ENCODE peak calls at places on chromosomes 1 and 21, in five cellular contexts. J is HCT116, S is K562, Z is GM12878, E is SK-N-SH. T is an unnamed sample.

GRCh38 chr1:182795563-182796228 is 6.1 kb downstream of the NPL start:
- DNase-seq in J (no peak), S (peak), Z (no peak), E (no peak), T (no peak)

GRCh38 chr21:31897311-31897710 is 24.5 kb downstream of the HUNK start:
- DNase-seq in J (no peak), S (no peak), Z (no peak), E (no peak), T (no peak)

GRCh38 chr1:95238304-95238703 is 4.3 kb downstream of the RWDD3 start:
- DNase-seq in J (no peak), S (no peak), Z (no peak), E (no peak), T (no peak)

GRCh38 chr1:165828103-165828558 is 717 bp downstream of the UCK2 start:
- DNase-seq in J (no peak), S (peak), Z (no peak), E (peak), T (peak)

GRCh38 chr1:230753586-230754251 is 6.5 kb downstream of the CAPN9 start:
- DNase-seq in J (peak), S (peak), Z (no peak), E (peak), T (peak)

GRCh38 chr1:32759521-32759980 is 57.0 kb upstream of the SYNC start:
- DNase-seq in J (no peak), S (no peak), Z (no peak), E (no peak), T (no peak)

GRCh38 chr1:150973826-150974579 is 632 bp downstream of the CERS2 start:
- DNase-seq in J (no peak), S (peak), Z (no peak), E (peak), T (no peak)

GRCh38 chr1:243482237-243483022 is 226.6 kb downstream of the SDCCAG8 start:
- DNase-seq in J (no peak), S (no peak), Z (no peak), E (peak), T (no peak)

GRCh38 chr1:48223372-48224081 is 1.0 kb downstream of the SLC5A9 start:
- DNase-seq in J (no peak), S (no peak), Z (no peak), E (no peak), T (no peak)

GRCh38 chr1:178036090-178036489 is 57.8 kb upstream of the RASAL2 start:
- DNase-seq in J (no peak), S (no peak), Z (no peak), E (no peak), T (no peak)

GRCh38 chr1:118101445-118101844 is 83.6 kb downstream of the SPAG17 start:
- DNase-seq in J (no peak), S (no peak), Z (no peak), E (no peak), T (no peak)

GRCh38 chr1:228063251-228064191 is 19.0 kb upstream of the ARF1 start:
- DNase-seq in J (no peak), S (no peak), Z (no peak), E (no peak), T (no peak)

GRCh38 chr1:33429846-33430750 is 797 bp downstream of the PHC2 start:
- DNase-seq in J (no peak), S (peak), Z (no peak), E (no peak), T (no peak)

GRCh38 chr1:204360314-204360713 is 585 bp upstream of the PLEKHA6 start:
- DNase-seq in J (no peak), S (no peak), Z (no peak), E (no peak), T (no peak)

GRCh38 chr1:187794561-187794960 is 965.8 kb downstream of the PLA2G4A start:
- DNase-seq in J (no peak), S (no peak), Z (no peak), E (no peak), T (no peak)

GRCh38 chr1:55381491-55381890 is 166.3 kb upstream of the USP24 start:
- DNase-seq in J (no peak), S (no peak), Z (no peak), E (no peak), T (no peak)

GRCh38 chr1:244712669-244713068 is 59.7 kb downstream of the DESI2 start:
- DNase-seq in J (no peak), S (no peak), Z (no peak), E (no peak), T (no peak)

GRCh38 chr1:147641695-147642592 is 28.4 kb downstream of the ACP6 start:
- DNase-seq in J (peak), S (peak), Z (no peak), E (peak), T (peak)

GRCh38 chr1:147897030-147897756 is 5.4 kb upstream of the GJA8 start:
- DNase-seq in J (no peak), S (no peak), Z (no peak), E (peak), T (no peak)

GRCh38 chr1:155744711-155745283 is 55.9 kb downstream of the DAP3 start:
- DNase-seq in J (no peak), S (no peak), Z (no peak), E (no peak), T (no peak)

GRCh38 chr1:37035828-37036666 is 1.7 kb upstream of the GRIK3 start:
- DNase-seq in J (no peak), S (peak), Z (no peak), E (peak), T (no peak)

GRCh38 chr1:40073062-40073461 is 24.0 kb downstream of the PPT1 start:
- DNase-seq in J (no peak), S (no peak), Z (no peak), E (no peak), T (no peak)

GRCh38 chr1:40078512-40079333 is 18.3 kb downstream of the PPT1 start:
- DNase-seq in J (peak), S (peak), Z (no peak), E (peak), T (peak)

GRCh38 chr1:40075251-40075650 is 21.8 kb downstream of the PPT1 start:
- DNase-seq in J (no peak), S (no peak), Z (no peak), E (no peak), T (no peak)

GRCh38 chr1:40079774-40080390 is 17.2 kb downstream of the PPT1 start:
- DNase-seq in J (no peak), S (no peak), Z (no peak), E (no peak), T (no peak)

GRCh38 chr1:40076895-40077312 is 20.1 kb downstream of the PPT1 start:
- DNase-seq in J (no peak), S (peak), Z (no peak), E (no peak), T (no peak)
- TF ChIP-seq YY1 in J (no peak), S (no peak), Z (no peak), E (no peak), T (no peak)

GRCh38 chr21:34593423-34593822 is 21.5 kb downstream of the RCAN1 start:
- DNase-seq in J (no peak), S (no peak), Z (no peak), E (no peak), T (no peak)
- TF ChIP-seq YY1 in J (no peak), S (no peak), Z (no peak), E (no peak), T (no peak)

GRCh38 chr1:163191301-163191700 is 11.4 kb downstream of the RGS5 start:
- DNase-seq in J (no peak), S (no peak), Z (peak), E (no peak), T (no peak)

GRCh38 chr1:163196449-163196787 is 6.3 kb downstream of the RGS5 start:
- DNase-seq in J (no peak), S (no peak), Z (no peak), E (no peak), T (no peak)

GRCh38 chr1:163197022-163197421 is 5.7 kb downstream of the RGS5 start:
- DNase-seq in J (no peak), S (no peak), Z (no peak), E (no peak), T (no peak)

GRCh38 chr1:163195728-163196448 is 6.8 kb downstream of the RGS5 start:
- DNase-seq in J (peak), S (peak), Z (no peak), E (no peak), T (no peak)
- TF ChIP-seq YY1 in J (no peak), S (no peak), Z (no peak), E (no peak), T (no peak)

GRCh38 chr1:93447481-93448291 is at the start of gene FNBP1L:
- DNase-seq in J (no peak), S (peak), Z (no peak), E (peak), T (peak)

GRCh38 chr1:93446837-93447451 is 974 bp upstream of the FNBP1L start:
- DNase-seq in J (no peak), S (peak), Z (no peak), E (no peak), T (no peak)

GRCh38 chr1:93448292-93448982 is 519 bp downstream of the FNBP1L start:
- DNase-seq in J (no peak), S (peak), Z (no peak), E (peak), T (peak)

GRCh38 chr1:93450331-93450730 is 2.4 kb downstream of the FNBP1L start:
- DNase-seq in J (no peak), S (no peak), Z (no peak), E (no peak), T (no peak)

GRCh38 chr1:93448983-93449805 is 1.3 kb downstream of the FNBP1L start:
- DNase-seq in J (no peak), S (no peak), Z (no peak), E (peak), T (no peak)
- TF ChIP-seq YY1 in J (no peak), S (no peak), Z (no peak), E (no peak), T (no peak)